ENCODE peak calls at places on chromosomes 13 and 19, in four cellular contexts. One of them, this sample, is unnamed.
A peak's percentile ranks its signal among the peaks of the same experiment; 100 is the strongest.

GRCh38 chr13:21974741-21975140 is 303.9 kb downstream of the FGF9 start:
- DNase-seq in hepatocyte: no peak
- DNase-seq in DND-41: no peak
- DNase-seq in PC-9: no peak
- DNase-seq in this sample: peak; percentile 65

GRCh38 chr13:42485272-42485671 is 88.7 kb upstream of the TNFSF11 start:
- DNase-seq in hepatocyte: no peak
- DNase-seq in DND-41: no peak
- DNase-seq in PC-9: no peak
- DNase-seq in this sample: no peak

GRCh38 chr19:41325947-41326706 is 16.2 kb downstream of the CCDC97 start:
- DNase-seq in hepatocyte: peak; percentile 58
- DNase-seq in DND-41: no peak
- DNase-seq in PC-9: no peak
- DNase-seq in this sample: peak; percentile 94

GRCh38 chr19:1468274-1469199 is 10.5 kb downstream of the C19orf25 start:
- DNase-seq in hepatocyte: peak; percentile 59
- DNase-seq in DND-41: no peak
- DNase-seq in PC-9: no peak
- DNase-seq in this sample: peak; percentile 98

GRCh38 chr13:105389373-105389772 is 1146.1 kb downstream of the EFNB2 start:
- DNase-seq in hepatocyte: no peak
- DNase-seq in DND-41: no peak
- DNase-seq in PC-9: no peak
- DNase-seq in this sample: no peak

GRCh38 chr13:79919109-79919508 is 421.8 kb downstream of the SPRY2 start:
- DNase-seq in hepatocyte: no peak
- DNase-seq in DND-41: no peak
- DNase-seq in PC-9: no peak
- DNase-seq in this sample: no peak

GRCh38 chr13:99442273-99442895 is 58.9 kb upstream of the TM9SF2 start:
- DNase-seq in hepatocyte: peak; percentile 68
- DNase-seq in DND-41: peak; percentile 63
- DNase-seq in PC-9: peak; percentile 42
- DNase-seq in this sample: no peak

GRCh38 chr13:28356506-28357064 is 138.3 kb downstream of the FLT1 start:
- DNase-seq in hepatocyte: no peak
- DNase-seq in DND-41: no peak
- DNase-seq in PC-9: no peak
- DNase-seq in this sample: no peak

GRCh38 chr19:14871619-14872230 is 14.2 kb downstream of the OR7A17 start:
- DNase-seq in hepatocyte: no peak
- DNase-seq in DND-41: no peak
- DNase-seq in PC-9: peak; percentile 0
- DNase-seq in this sample: no peak

GRCh38 chr19:1822210-1822609 is 10.1 kb upstream of the ATP8B3 start:
- DNase-seq in hepatocyte: no peak
- DNase-seq in DND-41: no peak
- DNase-seq in PC-9: no peak
- DNase-seq in this sample: no peak

GRCh38 chr13:42702726-42703125 is 78.7 kb upstream of the FAM216B start:
- DNase-seq in hepatocyte: no peak
- DNase-seq in DND-41: no peak
- DNase-seq in PC-9: no peak
- DNase-seq in this sample: no peak

GRCh38 chr19:7879102-7879770 is 5.0 kb upstream of the PRR36 start:
- DNase-seq in hepatocyte: no peak
- DNase-seq in DND-41: no peak
- DNase-seq in PC-9: no peak
- DNase-seq in this sample: peak; percentile 39

GRCh38 chr13:62337109-62337880 is 921.6 kb upstream of the PCDH20 start:
- DNase-seq in hepatocyte: no peak
- DNase-seq in DND-41: no peak
- DNase-seq in PC-9: no peak
- DNase-seq in this sample: no peak

GRCh38 chr13:70568571-70568970 is 460.3 kb upstream of the KLHL1 start:
- DNase-seq in hepatocyte: peak; percentile 61
- DNase-seq in DND-41: no peak
- DNase-seq in PC-9: no peak
- DNase-seq in this sample: no peak

GRCh38 chr13:113947321-113948033 is 26.4 kb downstream of the C13orf46 start:
- DNase-seq in hepatocyte: peak; percentile 49
- DNase-seq in DND-41: no peak
- DNase-seq in PC-9: peak; percentile 45
- DNase-seq in this sample: peak; percentile 98

GRCh38 chr19:56930647-56931592 is 90.4 kb upstream of the PEG3 start:
- DNase-seq in hepatocyte: no peak
- DNase-seq in DND-41: no peak
- DNase-seq in PC-9: no peak
- DNase-seq in this sample: no peak

GRCh38 chr13:20492036-20492435 is 33.6 kb downstream of the CRYL1 start:
- DNase-seq in hepatocyte: no peak
- DNase-seq in DND-41: no peak
- DNase-seq in PC-9: no peak
- DNase-seq in this sample: no peak

GRCh38 chr19:1826557-1827521 is 14.8 kb upstream of the ATP8B3 start:
- DNase-seq in hepatocyte: peak; percentile 75
- DNase-seq in DND-41: no peak
- DNase-seq in PC-9: no peak
- DNase-seq in this sample: peak; percentile 91

GRCh38 chr13:51781246-51782022 is 22.5 kb downstream of the DHRS12 start:
- DNase-seq in hepatocyte: peak; percentile 44
- DNase-seq in DND-41: no peak
- DNase-seq in PC-9: no peak
- DNase-seq in this sample: peak; percentile 80

GRCh38 chr19:42926781-42927180 is 9.1 kb upstream of the PSG6 start:
- DNase-seq in hepatocyte: no peak
- DNase-seq in DND-41: no peak
- DNase-seq in PC-9: no peak
- DNase-seq in this sample: no peak

GRCh38 chr19:2756921-2757881 is 17.4 kb upstream of the SLC39A3 start:
- DNase-seq in hepatocyte: no peak
- DNase-seq in DND-41: no peak
- DNase-seq in PC-9: no peak
- DNase-seq in this sample: peak; percentile 88

GRCh38 chr13:28442872-28443271 is 52.1 kb downstream of the FLT1 start:
- DNase-seq in hepatocyte: no peak
- DNase-seq in DND-41: no peak
- DNase-seq in PC-9: no peak
- DNase-seq in this sample: no peak

GRCh38 chr19:46254776-46255175 is 25.2 kb downstream of the IGFL1 start:
- DNase-seq in hepatocyte: no peak
- DNase-seq in DND-41: no peak
- DNase-seq in PC-9: no peak
- DNase-seq in this sample: peak; percentile 14

GRCh38 chr13:112210401-112210800 is 143.5 kb downstream of the SOX1 start:
- DNase-seq in hepatocyte: no peak
- DNase-seq in DND-41: no peak
- DNase-seq in PC-9: no peak
- DNase-seq in this sample: no peak

GRCh38 chr13:34591801-34592454 is 350.1 kb upstream of the NBEA start:
- DNase-seq in hepatocyte: no peak
- DNase-seq in DND-41: no peak
- DNase-seq in PC-9: no peak
- DNase-seq in this sample: no peak

GRCh38 chr19:23991170-23991569 is 76.5 kb downstream of the ZNF726 start:
- DNase-seq in hepatocyte: peak; percentile 11
- DNase-seq in DND-41: peak; percentile 56
- DNase-seq in PC-9: peak; percentile 72
- DNase-seq in this sample: no peak

GRCh38 chr19:49150106-49150943 is 4.9 kb downstream of the HRC start:
- DNase-seq in hepatocyte: peak; percentile 93
- DNase-seq in DND-41: peak; percentile 48
- DNase-seq in PC-9: peak; percentile 85
- DNase-seq in this sample: peak; percentile 97

GRCh38 chr19:20107301-20107700 is 29.5 kb downstream of the ZNF90 start:
- DNase-seq in hepatocyte: no peak
- DNase-seq in DND-41: no peak
- DNase-seq in PC-9: no peak
- DNase-seq in this sample: no peak

GRCh38 chr13:64505511-64505910 is 2724.6 kb downstream of the PCDH9 start:
- DNase-seq in hepatocyte: no peak
- DNase-seq in DND-41: no peak
- DNase-seq in PC-9: no peak
- DNase-seq in this sample: no peak

GRCh38 chr13:28375250-28375930 is 119.5 kb downstream of the FLT1 start:
- DNase-seq in hepatocyte: no peak
- DNase-seq in DND-41: no peak
- DNase-seq in PC-9: no peak
- DNase-seq in this sample: no peak

GRCh38 chr13:88456155-88456554 is 785.0 kb downstream of the SLITRK5 start:
- DNase-seq in hepatocyte: no peak
- DNase-seq in DND-41: no peak
- DNase-seq in PC-9: no peak
- DNase-seq in this sample: no peak

DNA sequence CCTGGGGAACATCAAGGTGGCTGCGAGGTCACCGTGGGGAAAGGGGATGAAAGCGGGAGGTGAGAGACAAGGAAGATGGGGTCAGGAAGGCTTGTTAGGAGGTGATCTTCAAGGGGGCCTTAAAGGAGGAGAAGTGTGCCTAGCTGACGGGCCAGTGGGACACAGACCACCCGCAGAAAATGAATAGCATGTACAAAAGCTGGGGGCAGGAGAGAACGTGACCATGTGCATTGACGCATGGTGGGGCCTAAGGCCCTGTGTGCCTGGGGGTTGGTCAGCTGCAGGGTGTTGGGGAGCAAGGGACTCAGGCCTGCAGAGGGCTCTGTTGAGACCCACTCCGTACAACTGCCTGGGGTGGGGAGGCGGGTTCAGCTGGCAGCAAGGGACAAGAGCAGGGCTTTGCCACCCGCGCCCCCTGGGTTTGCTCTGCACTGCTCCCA is 5.9 kb downstream of the RAB8A start:
- DNase-seq in hepatocyte: no peak
- DNase-seq in DND-41: no peak
- DNase-seq in PC-9: no peak
- DNase-seq in this sample: peak; percentile 72
- TF ChIP-seq CTCF in hepatocyte: no peak
- TF ChIP-seq CTCF in DND-41: peak; percentile 7
- TF ChIP-seq CTCF in PC-9: no peak
- TF ChIP-seq CTCF in this sample: peak; percentile 5

GRCh38 chr19:6261883-6262282 is 17.9 kb downstream of the MLLT1 start:
- DNase-seq in hepatocyte: no peak
- DNase-seq in DND-41: no peak
- DNase-seq in PC-9: no peak
- DNase-seq in this sample: peak; percentile 60
- H2AFZ ChIP-seq in hepatocyte: no peak overlapping the region
- H2AFZ ChIP-seq in DND-41: no peak overlapping the region
- H2AFZ ChIP-seq in PC-9: no peak overlapping the region
- H2AFZ ChIP-seq in this sample: no peak overlapping the region

GRCh38 chr19:58547323-58548312 is 3.8 kb downstream of the TRIM28 start:
- DNase-seq in hepatocyte: no peak
- DNase-seq in DND-41: no peak
- DNase-seq in PC-9: no peak
- DNase-seq in this sample: peak; percentile 57

GRCh38 chr19:58544591-58545285 is 874 bp downstream of the TRIM28 start:
- DNase-seq in hepatocyte: peak; percentile 88
- DNase-seq in DND-41: peak; percentile 43
- DNase-seq in PC-9: no peak
- DNase-seq in this sample: peak; percentile 99

GRCh38 chr19:58545286-58546068 is 1.6 kb downstream of the TRIM28 start:
- DNase-seq in hepatocyte: no peak
- DNase-seq in DND-41: no peak
- DNase-seq in PC-9: no peak
- DNase-seq in this sample: peak; percentile 87

GRCh38 chr19:58546131-58546530 is 2.3 kb downstream of the TRIM28 start:
- DNase-seq in hepatocyte: no peak
- DNase-seq in DND-41: no peak
- DNase-seq in PC-9: no peak
- DNase-seq in this sample: peak; percentile 70

DNA sequence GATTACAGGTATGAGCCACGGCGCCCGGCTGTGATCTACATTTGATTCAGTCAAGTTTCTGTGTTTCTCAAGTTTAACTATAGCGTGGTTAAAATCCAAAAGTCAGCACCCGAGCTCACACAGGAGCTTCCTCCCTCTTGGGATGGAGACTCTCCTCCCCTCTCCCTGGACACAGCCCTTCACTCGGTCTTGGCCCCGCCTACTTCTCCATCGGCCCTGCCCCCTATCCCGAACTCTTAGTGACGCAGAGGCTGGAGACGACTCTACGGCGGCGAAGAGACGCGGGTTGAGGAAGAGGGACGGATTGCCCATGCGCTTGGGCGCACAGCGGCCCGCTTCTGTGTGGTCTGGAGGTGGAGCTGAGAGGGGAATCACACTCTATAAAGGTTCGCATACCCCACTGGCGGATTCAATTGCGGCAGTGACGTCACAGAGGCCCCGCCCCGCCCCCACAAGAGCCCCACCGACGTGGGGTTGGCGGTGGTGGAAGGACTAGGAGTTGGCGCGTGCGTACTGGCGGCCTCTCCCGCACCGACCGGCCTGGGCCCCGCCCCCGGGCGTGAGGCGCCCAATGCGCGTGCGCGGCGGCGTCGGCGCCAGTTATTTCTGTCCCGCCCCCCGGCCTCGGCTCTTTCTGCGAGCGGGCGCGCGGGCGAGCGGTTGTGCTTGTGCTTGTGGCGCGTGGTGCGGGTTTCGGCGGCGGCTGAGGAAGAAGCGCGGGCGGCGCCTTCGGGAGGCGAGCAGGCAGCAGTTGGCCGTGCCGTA is at the start of gene TRIM28:
- DNase-seq in hepatocyte: peak; percentile 99
- DNase-seq in DND-41: peak; percentile 100
- DNase-seq in PC-9: peak; percentile 98
- DNase-seq in this sample: peak; percentile 100
- TF ChIP-seq CTCF in hepatocyte: no peak
- TF ChIP-seq CTCF in DND-41: no peak
- TF ChIP-seq CTCF in PC-9: no peak
- TF ChIP-seq CTCF in this sample: no peak

GRCh38 chr19:47446534-47447469 is 24.9 kb downstream of the SLC8A2 start:
- DNase-seq in hepatocyte: peak; percentile 50
- DNase-seq in DND-41: no peak
- DNase-seq in PC-9: peak; percentile 31
- DNase-seq in this sample: no peak

GRCh38 chr19:47445527-47445926 is 26.2 kb downstream of the SLC8A2 start:
- DNase-seq in hepatocyte: no peak
- DNase-seq in DND-41: no peak
- DNase-seq in PC-9: no peak
- DNase-seq in this sample: no peak

GRCh38 chr19:47445937-47446402 is 25.7 kb downstream of the SLC8A2 start:
- DNase-seq in hepatocyte: peak; percentile 70
- DNase-seq in DND-41: peak; percentile 85
- DNase-seq in PC-9: peak; percentile 33
- DNase-seq in this sample: peak; percentile 77

GRCh38 chr19:47443331-47443730 is 24.0 kb upstream of the MEIS3 start:
- DNase-seq in hepatocyte: no peak
- DNase-seq in DND-41: no peak
- DNase-seq in PC-9: no peak
- DNase-seq in this sample: no peak

DNA sequence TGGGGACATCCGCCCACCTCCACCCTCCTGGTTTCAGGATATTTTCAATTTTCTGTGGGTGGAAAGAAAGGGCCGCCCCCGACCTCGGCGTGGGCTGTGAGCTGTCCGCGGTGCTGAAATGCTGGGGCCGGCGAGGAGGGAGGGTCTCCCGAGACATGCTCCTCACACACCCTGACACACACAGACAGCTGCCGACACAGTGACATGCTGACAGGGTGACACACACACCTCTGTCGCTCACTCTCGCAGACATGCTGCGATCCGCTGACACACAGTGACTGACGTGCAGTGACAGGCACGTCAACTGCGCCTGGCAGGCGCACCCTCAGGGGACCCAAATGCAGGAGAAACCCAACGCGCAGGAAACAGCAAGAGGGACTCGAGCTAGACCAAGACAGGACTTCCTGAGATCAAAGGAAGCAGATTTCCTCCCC is 25.1 kb upstream of the MEIS3 start:
- DNase-seq in hepatocyte: peak; percentile 25
- DNase-seq in DND-41: peak; percentile 67
- DNase-seq in PC-9: no peak
- DNase-seq in this sample: peak; percentile 80
- H2AFZ ChIP-seq in hepatocyte: no peak overlapping the region
- H2AFZ ChIP-seq in DND-41: no peak overlapping the region
- H2AFZ ChIP-seq in PC-9: no peak overlapping the region
- H2AFZ ChIP-seq in this sample: no peak overlapping the region